ENCODE peak calls at places on chromosomes 2 and 18, in five cellular contexts. C, X, T, R and Z are unnamed samples.

GRCh38 chr2:28161466-28161865 is 231.2 kb upstream of the FOSL2 start:
- DNase-seq in C (no peak), X (no peak), R (no peak), T (no peak), Z (no peak)

GRCh38 chr2:85326946-85327756 is 638 bp downstream of the TGOLN2 start:
- DNase-seq in C (no peak), X (peak), R (no peak), T (peak), Z (peak)

GRCh38 chr18:8882632-8883408 is 177.5 kb downstream of the MTCL1 start:
- DNase-seq in C (no peak), T (peak), R (peak), X (peak), Z (no peak)

GRCh38 chr2:121596221-121597080 is 52.8 kb downstream of the CLASP1 start:
- DNase-seq in X (no peak), R (no peak), T (peak), C (no peak), Z (no peak)

GRCh38 chr2:44268259-44268649 is 7.0 kb upstream of the SLC3A1 start:
- DNase-seq in C (no peak), R (no peak), X (no peak), T (peak), Z (no peak)

GRCh38 chr2:17309741-17310339 is 208.4 kb downstream of the RAD51AP2 start:
- DNase-seq in R (peak), C (peak), T (peak), X (peak), Z (peak)

GRCh38 chr2:26276488-26276887 is 31.7 kb downstream of the HADHB start:
- DNase-seq in C (no peak), T (no peak), R (no peak), X (no peak), Z (no peak)

GRCh38 chr2:60518567-60518966 is 34.9 kb downstream of the BCL11A start:
- DNase-seq in X (no peak), T (no peak), R (no peak), C (no peak), Z (no peak)

GRCh38 chr2:149320362-149320761 is 10.0 kb upstream of the LYPD6 start:
- DNase-seq in C (no peak), T (no peak), X (no peak), R (no peak), Z (no peak)

GRCh38 chr2:231611273-231612198 is 18.9 kb downstream of the TEX44 start:
- DNase-seq in C (no peak), T (peak), R (no peak), X (peak), Z (no peak)

GRCh38 chr2:42124051-42124813 is 44.9 kb upstream of the EML4 start:
- DNase-seq in C (no peak), R (no peak), T (no peak), X (no peak), Z (no peak)

GRCh38 chr2:72367530-72368225 is 220.0 kb upstream of the CYP26B1 start:
- DNase-seq in T (peak), X (peak), C (peak), R (no peak), Z (no peak)

GRCh38 chr2:135819211-135819610 is 17.8 kb downstream of the LCT start:
- DNase-seq in T (no peak), X (peak), C (peak), R (no peak), Z (no peak)

GRCh38 chr2:6224267-6224666 is 532.1 kb downstream of the SOX11 start:
- DNase-seq in C (no peak), T (no peak), R (no peak), X (no peak), Z (no peak)

GRCh38 chr18:35804377-35804776 is 168.1 kb upstream of the RMP24 start:
- DNase-seq in X (no peak), R (no peak), C (no peak), T (no peak), Z (no peak)

GRCh38 chr2:96924775-96925747 is 55.2 kb upstream of the SEMA4C start:
- DNase-seq in R (no peak), T (no peak), C (no peak), X (no peak), Z (no peak)

GRCh38 chr18:5430131-5430530 is 113.7 kb downstream of the EPB41L3 start:
- DNase-seq in X (no peak), T (no peak), R (no peak), C (no peak), Z (no peak)

GRCh38 chr2:43077876-43078275 is 148.5 kb downstream of the ZFP36L2 start:
- DNase-seq in X (no peak), T (no peak), R (no peak), C (no peak), Z (no peak)

GRCh38 chr2:160269365-160269764 is 69.3 kb upstream of the ITGB6 start:
- DNase-seq in C (no peak), T (no peak), X (no peak), R (no peak), Z (no peak)

GRCh38 chr2:46858697-46859080 is 56.9 kb downstream of the MCFD2 start:
- DNase-seq in R (no peak), T (peak), X (no peak), C (peak), Z (no peak)
- H2BK12ac ChIP-seq in R (no peak), T (no peak), X (no peak), C (peak), Z (no peak)

DNA sequence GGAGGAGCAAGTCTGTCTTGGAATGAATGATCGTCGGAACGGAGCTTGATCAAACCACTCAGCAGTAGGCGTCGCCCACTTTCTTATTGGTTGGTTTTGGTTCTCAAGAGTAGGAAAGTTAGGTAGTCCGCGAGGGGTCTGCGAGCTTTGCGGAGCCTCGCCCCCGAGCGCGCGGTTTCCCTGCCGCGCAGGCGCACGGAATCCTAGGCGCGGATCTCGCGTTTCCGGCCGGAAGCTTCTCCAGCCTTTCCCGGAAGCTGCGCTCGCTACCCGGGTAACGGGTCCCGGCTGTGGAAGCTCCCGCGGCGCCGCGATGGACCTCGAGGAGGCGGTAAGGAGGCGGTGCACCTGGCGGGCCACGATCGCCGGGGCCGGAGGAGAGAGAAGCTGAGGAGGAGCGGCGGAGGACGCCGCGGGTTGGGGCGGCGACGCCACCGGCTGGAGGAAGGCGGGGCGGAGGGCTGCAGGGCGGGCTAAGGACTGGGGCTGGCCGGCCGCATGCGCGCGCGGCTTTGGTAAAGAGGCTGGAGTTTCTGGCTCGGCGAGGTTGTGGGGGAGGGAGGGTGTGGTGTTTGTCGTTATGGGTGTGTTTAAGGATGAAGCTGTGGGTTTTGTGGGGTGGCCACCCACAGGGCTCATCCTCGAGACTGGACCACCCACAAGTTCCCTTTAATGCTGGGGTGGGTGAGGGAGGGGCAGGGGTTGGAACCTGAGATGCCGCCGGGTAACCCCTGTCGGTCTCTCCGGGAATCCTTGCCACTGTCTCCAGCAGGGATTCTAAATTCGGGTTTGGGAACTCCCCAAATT is at the start of gene TAF1B:
- DNase-seq in C (peak), X (peak), T (peak), R (peak), Z (peak)
- H3K9ac ChIP-seq in C (peak), X (peak), T (peak), R (peak), Z (peak)

DNA sequence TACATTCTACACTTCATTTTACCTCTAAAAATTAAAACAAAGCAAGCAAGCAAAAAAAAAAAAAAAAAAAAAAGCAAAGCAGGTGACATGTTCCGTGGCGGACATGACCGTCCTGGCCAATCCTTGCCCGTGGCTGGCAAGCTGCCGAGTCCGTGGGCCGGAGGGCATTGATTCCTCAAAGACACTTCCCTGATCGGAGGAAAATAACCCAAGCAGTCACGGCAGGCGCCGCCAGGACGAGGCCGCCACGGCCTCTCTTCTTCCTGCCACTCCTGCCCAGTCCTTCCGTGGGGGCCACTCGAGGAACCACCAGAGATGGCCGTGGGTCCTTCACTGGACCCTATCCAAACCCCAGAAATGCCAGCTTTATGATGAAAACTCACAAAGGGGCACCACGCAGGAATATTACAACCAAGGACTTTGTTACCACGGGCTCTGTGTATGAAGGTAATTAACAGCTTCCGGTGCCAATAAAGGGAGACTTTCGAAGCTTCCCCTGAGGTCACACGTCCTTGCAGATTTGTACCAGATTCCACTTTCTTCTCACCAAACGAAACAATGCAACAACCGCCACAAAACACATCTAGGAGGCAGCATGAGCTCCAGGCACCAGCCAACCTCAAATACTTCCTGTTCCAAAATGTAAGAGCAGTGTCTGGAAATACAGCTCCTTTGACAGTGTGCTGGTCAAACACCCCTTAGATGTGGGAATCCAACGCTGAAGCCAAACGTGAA is 170.3 kb downstream of the HDAC4 start:
- DNase-seq in T (no peak), C (no peak), X (no peak), R (no peak), Z (no peak)
- H2BK12ac ChIP-seq in T (no peak), C (no peak), X (no peak), R (no peak), Z (no peak)

GRCh38 chr2:194765723-194766122 is 891.3 kb upstream of the SLC39A10 start:
- DNase-seq in T (no peak), X (no peak), C (no peak), R (no peak), Z (no peak)

GRCh38 chr2:194769030-194769429 is 888.0 kb upstream of the SLC39A10 start:
- DNase-seq in R (no peak), C (no peak), X (no peak), T (no peak), Z (no peak)
- H3K9ac ChIP-seq in R (no peak), C (no peak), X (no peak), T (no peak), Z (no peak)

GRCh38 chr2:206277503-206277902 is 3.0 kb downstream of the ZDBF2 start:
- DNase-seq in C (no peak), R (no peak), T (no peak), X (no peak), Z (no peak)

GRCh38 chr2:206287197-206287596 is 12.7 kb downstream of the ZDBF2 start:
- DNase-seq in T (no peak), X (no peak), C (no peak), R (no peak), Z (no peak)

GRCh38 chr2:206282746-206283145 is 8.3 kb downstream of the ZDBF2 start:
- DNase-seq in R (no peak), X (no peak), T (no peak), C (no peak), Z (no peak)
- H2BK12ac ChIP-seq in R (no peak), X (no peak), T (no peak), C (no peak), Z (no peak)

GRCh38 chr2:37666772-37667171 is 4.7 kb downstream of the CDC42EP3 start:
- DNase-seq in T (no peak), R (no peak), C (no peak), X (no peak), Z (no peak)
- H3K9ac ChIP-seq in T (no peak), R (no peak), C (no peak), X (no peak), Z (no peak)

GRCh38 chr18:75779910-75780309 is 352.4 kb upstream of the SMIM21 start:
- DNase-seq in R (no peak), X (no peak), T (no peak), C (no peak), Z (no peak)
- H2BK12ac ChIP-seq in R (no peak), X (no peak), T (no peak), C (no peak), Z (no peak)

GRCh38 chr2:159251296-159252173 is 35.0 kb downstream of the WDSUB1 start:
- DNase-seq in X (no peak), T (no peak), C (no peak), R (no peak), Z (no peak)
- H3K9ac ChIP-seq in X (no peak), T (no peak), C (no peak), R (no peak), Z (no peak)

DNA sequence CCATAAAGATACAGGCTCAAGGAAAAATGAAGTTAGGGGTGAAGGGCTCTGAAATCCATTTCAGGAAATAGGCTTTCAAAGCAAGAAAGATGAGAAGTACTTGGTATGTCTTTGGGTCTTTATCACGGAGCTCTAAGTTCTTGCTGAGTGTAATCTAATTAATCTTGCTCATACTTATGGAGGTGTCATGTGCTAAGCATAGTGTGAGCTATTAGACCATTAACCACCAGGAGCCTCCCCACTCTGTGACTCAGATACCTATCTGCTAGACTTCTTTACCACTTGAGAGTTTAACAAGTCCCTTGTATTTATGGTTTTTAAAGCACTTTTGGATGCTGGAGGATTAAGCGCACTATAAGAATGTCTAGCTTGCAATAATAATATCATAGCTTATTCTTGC is 678.7 kb downstream of the EPHA4 start:
- DNase-seq in T (peak), R (no peak), X (no peak), C (no peak), Z (no peak)
- H2BK12ac ChIP-seq in T (no peak), R (no peak), X (no peak), C (no peak), Z (no peak)